ENCODE peak calls at places on chromosome 21, in ten cellular contexts. O, U, I, B, R, C, D, J, Z and M are unnamed samples.

GRCh38 chr21:31780944-31781343 is 49.0 kb upstream of the SCAF4 start:
- DNase-seq in O (no peak), U (no peak), I (no peak), B (no peak), R (no peak), C (no peak), D (no peak), J (no peak), Z (peak; percentile 10), M (no peak)

GRCh38 chr21:16192900-16193299 is 463.1 kb downstream of the USP25 start:
- DNase-seq in O (no peak), U (no peak), I (no peak), B (peak; percentile 29), R (no peak), C (no peak), D (no peak), J (no peak), Z (peak; percentile 81), M (no peak)

GRCh38 chr21:25709684-25710265 is 24.9 kb downstream of the ATP5PF start:
- DNase-seq in O (no peak), U (no peak), I (no peak), B (no peak), R (no peak), C (peak; percentile 36), D (no peak), J (no peak), Z (no peak), M (no peak)

GRCh38 chr21:29152936-29153335 is 22.5 kb downstream of the MAP3K7CL start:
- DNase-seq in O (no peak), U (no peak), I (no peak), B (peak; percentile 62), R (no peak), C (no peak), D (no peak), J (no peak), Z (no peak), M (no peak)

GRCh38 chr21:44778499-44778911 is 23.1 kb downstream of the UBE2G2 start:
- DNase-seq in O (no peak), U (no peak), I (no peak), B (no peak), R (no peak), C (no peak), D (no peak), J (no peak), Z (no peak), M (no peak)

GRCh38 chr21:23936224-23936623 is 1671.1 kb downstream of the MRPL39 start:
- DNase-seq in O (no peak), U (no peak), I (no peak), B (peak; percentile 4), R (no peak), C (peak; percentile 33), D (no peak), J (no peak), Z (peak; percentile 0), M (peak; percentile 13)

GRCh38 chr21:15730484-15731242 is 881 bp downstream of the USP25 start:
- DNase-seq in O (no peak), U (no peak), I (peak; percentile 21), B (no peak), R (no peak), C (peak; percentile 32), D (no peak), J (no peak), Z (no peak), M (no peak)

GRCh38 chr21:28971171-28971570 is 21.5 kb downstream of the LTN1 start:
- DNase-seq in O (no peak), U (no peak), I (no peak), B (no peak), R (no peak), C (no peak), D (no peak), J (no peak), Z (no peak), M (no peak)

GRCh38 chr21:26814374-26814773 is 30.8 kb downstream of the ADAMTS1 start:
- DNase-seq in O (no peak), U (no peak), I (no peak), B (peak; percentile 60), R (no peak), C (no peak), D (no peak), J (no peak), Z (no peak), M (no peak)

GRCh38 chr21:29377266-29377665 is 78.5 kb downstream of the BACH1 start:
- DNase-seq in O (no peak), U (no peak), I (no peak), B (no peak), R (no peak), C (no peak), D (no peak), J (no peak), Z (no peak), M (no peak)

GRCh38 chr21:37264808-37265207 is 2.3 kb downstream of the VPS26C start:
- DNase-seq in O (no peak), U (no peak), I (no peak), B (no peak), R (no peak), C (peak; percentile 28), D (no peak), J (no peak), Z (no peak), M (no peak)

GRCh38 chr21:25997788-25998611 is 172.6 kb downstream of the APP start:
- DNase-seq in O (no peak), U (no peak), I (no peak), B (peak; percentile 28), R (no peak), C (no peak), D (no peak), J (peak; percentile 81), Z (no peak), M (peak; percentile 35)

GRCh38 chr21:18340387-18340942 is 63.1 kb downstream of the TMPRSS15 start:
- DNase-seq in O (no peak), U (no peak), I (peak; percentile 30), B (no peak), R (no peak), C (no peak), D (no peak), J (no peak), Z (no peak), M (no peak)

GRCh38 chr21:25170681-25171080 is 436.6 kb downstream of the MRPL39 start:
- DNase-seq in O (no peak), U (no peak), I (no peak), B (no peak), R (no peak), C (no peak), D (no peak), J (no peak), Z (no peak), M (no peak)

GRCh38 chr21:21813295-21813694 is 815.1 kb downstream of the NCAM2 start:
- DNase-seq in O (no peak), U (no peak), I (no peak), B (no peak), R (no peak), C (no peak), D (no peak), J (no peak), Z (no peak), M (no peak)

GRCh38 chr21:41846033-41846317 is 33.2 kb downstream of the PRDM15 start:
- DNase-seq in O (no peak), U (no peak), I (no peak), B (no peak), R (no peak), C (no peak), D (no peak), J (no peak), Z (no peak), M (no peak)
- H3K27ac ChIP-seq in O (no peak overlapping the region), U (no peak overlapping the region), I (no peak overlapping the region), B (peak overlapping the region; percentile 55), R (no peak overlapping the region), C (peak overlapping the region; percentile 66), D (no peak overlapping the region), J (no peak overlapping the region), Z (no peak overlapping the region), M (no peak overlapping the region)

GRCh38 chr21:38286739-38287426 is 30.1 kb downstream of the KCNJ15 start:
- DNase-seq in O (no peak), U (no peak), I (no peak), B (no peak), R (no peak), C (no peak), D (no peak), J (no peak), Z (no peak), M (no peak)
- H3K27ac ChIP-seq in O (no peak overlapping the region), U (no peak overlapping the region), I (peak overlapping the region; percentile 93), B (no peak overlapping the region), R (no peak overlapping the region), C (no peak overlapping the region), D (no peak overlapping the region), J (no peak overlapping the region), Z (peak overlapping the region; percentile 63), M (no peak overlapping the region)

DNA sequence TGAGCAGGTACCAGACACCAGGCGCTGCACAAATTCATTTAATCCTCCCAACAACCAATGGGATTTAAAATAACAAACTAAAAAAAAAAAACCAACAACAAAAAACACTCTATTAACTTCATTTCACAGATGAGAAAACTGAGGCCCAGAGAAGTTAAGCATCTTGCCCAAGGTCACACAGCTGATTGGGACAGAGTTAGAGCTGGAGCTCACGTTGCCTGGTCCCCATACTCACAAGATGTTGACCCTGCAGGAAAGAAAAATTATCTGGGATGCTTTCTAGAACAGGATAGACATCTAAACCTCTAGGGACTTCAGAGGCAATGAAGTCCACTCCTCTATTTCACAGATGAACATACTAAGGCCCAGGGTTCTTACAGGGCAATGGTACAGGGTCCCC is 175.3 kb downstream of the PSMG1 start:
- DNase-seq in O (no peak), U (no peak), I (no peak), B (no peak), R (no peak), C (no peak), D (no peak), J (no peak), Z (no peak), M (no peak)
- H3K27ac ChIP-seq in O (no peak overlapping the region), U (no peak overlapping the region), I (no peak overlapping the region), B (peak overlapping the region; percentile 16), R (peak overlapping the region; percentile 90), C (no peak overlapping the region), D (no peak overlapping the region), J (no peak overlapping the region), Z (no peak overlapping the region), M (no peak overlapping the region)

GRCh38 chr21:36185498-36185897 is 28.9 kb downstream of the DOP1B start:
- DNase-seq in O (no peak), U (no peak), I (no peak), B (no peak), R (no peak), C (no peak), D (no peak), J (no peak), Z (no peak), M (no peak)

GRCh38 chr21:36190736-36191135 is 34.1 kb downstream of the DOP1B start:
- DNase-seq in O (no peak), U (no peak), I (no peak), B (no peak), R (no peak), C (no peak), D (no peak), J (no peak), Z (no peak), M (no peak)

GRCh38 chr21:36186506-36187399 is 30.1 kb downstream of the DOP1B start:
- DNase-seq in O (no peak), U (no peak), I (no peak), B (no peak), R (no peak), C (peak; percentile 17), D (no peak), J (no peak), Z (no peak), M (no peak)

GRCh38 chr21:36188937-36189336 is 32.3 kb downstream of the DOP1B start:
- DNase-seq in O (no peak), U (no peak), I (no peak), B (no peak), R (no peak), C (no peak), D (no peak), J (no peak), Z (no peak), M (no peak)

GRCh38 chr21:36188081-36188681 is 31.6 kb downstream of the DOP1B start:
- DNase-seq in O (peak; percentile 60), U (no peak), I (no peak), B (no peak), R (no peak), C (no peak), D (no peak), J (peak; percentile 90), Z (peak; percentile 22), M (no peak)
- H3K27ac ChIP-seq in O (peak overlapping the region; percentile 60), U (no peak overlapping the region), I (no peak overlapping the region), B (no peak overlapping the region), R (no peak overlapping the region), C (no peak overlapping the region), D (no peak overlapping the region), J (peak overlapping the region; percentile 17), Z (peak overlapping the region; percentile 54), M (no peak overlapping the region)